ENCODE peak calls at places on chromosome 2, in five cellular contexts. Q is HepG2, J is K562, A is Panc1, E is HCT116. G is an unnamed sample.
A peak's percentile ranks its signal among the peaks of the same experiment; 100 is the strongest.

GRCh38 chr2:217975626-217976025 is 27.2 kb downstream of the TNS1 start:
- ATAC-seq in Q (no peak), J (no peak), A (no peak), E (no peak), G (no peak)

GRCh38 chr2:135299656-135300244 is 231.3 kb downstream of the ZRANB3 start:
- ATAC-seq in Q (no peak), J (no peak), A (no peak), E (no peak), G (no peak)

GRCh38 chr2:127220102-127220806 is at the start of gene CYP27C1:
- ATAC-seq in Q (peak; percentile 71), J (no peak), A (peak; percentile 26), E (no peak), G (peak; percentile 38)

GRCh38 chr2:196171946-196172345 is 568 bp upstream of the STK17B start:
- ATAC-seq in Q (no peak), J (no peak), A (no peak), E (peak; percentile 5), G (no peak)

GRCh38 chr2:105732096-105732495 is 12.6 kb upstream of the NCK2 start:
- ATAC-seq in Q (no peak), J (no peak), A (no peak), E (no peak), G (no peak)

GRCh38 chr2:141522048-141522447 is 608.8 kb downstream of the LRP1B start:
- ATAC-seq in Q (no peak), J (no peak), A (no peak), E (no peak), G (no peak)

GRCh38 chr2:181051861-181052522 is 71.6 kb downstream of the UBE2E3 start:
- ATAC-seq in Q (no peak), J (peak; percentile 24), A (no peak), E (no peak), G (no peak)

GRCh38 chr2:112869258-112869842 is 32.8 kb upstream of the IL1B start:
- ATAC-seq in Q (no peak), J (peak; percentile 96), A (no peak), E (peak; percentile 94), G (no peak)

GRCh38 chr2:171923206-171923605 is 945 bp downstream of the HAT1 start:
- ATAC-seq in Q (peak; percentile 67), J (peak; percentile 79), A (no peak), E (no peak), G (no peak)

GRCh38 chr2:131009713-131010475 is 83.4 kb downstream of the FAM168B start:
- ATAC-seq in Q (no peak), J (no peak), A (no peak), E (no peak), G (no peak)

GRCh38 chr2:19916385-19916784 is 14.6 kb upstream of the TTC32 start:
- ATAC-seq in Q (no peak), J (peak; percentile 89), A (no peak), E (no peak), G (no peak)

GRCh38 chr2:222982010-222982908 is 69.7 kb upstream of the KCNE4 start:
- ATAC-seq in Q (peak; percentile 97), J (peak; percentile 99), A (no peak), E (peak; percentile 67), G (peak; percentile 87)

GRCh38 chr2:15205562-15205961 is 355.6 kb downstream of the NBAS start:
- ATAC-seq in Q (no peak), J (peak; percentile 19), A (no peak), E (no peak), G (no peak)

GRCh38 chr2:65666156-65666725 is 233.8 kb upstream of the SPRED2 start:
- ATAC-seq in Q (no peak), J (no peak), A (no peak), E (peak; percentile 38), G (no peak)

GRCh38 chr2:54916637-54917036 is 133.6 kb downstream of the RTN4 start:
- ATAC-seq in Q (no peak), J (no peak), A (no peak), E (no peak), G (no peak)

GRCh38 chr2:3493610-3493997 is 25.7 kb downstream of the ADI1 start:
- ATAC-seq in Q (peak; percentile 87), J (peak; percentile 99), A (peak; percentile 45), E (peak; percentile 67), G (no peak)

GRCh38 chr2:81672923-81673322 is 1368.4 kb upstream of the LRRTM1 start:
- ATAC-seq in Q (no peak), J (no peak), A (no peak), E (no peak), G (no peak)

GRCh38 chr2:223930002-223930976 is 14.8 kb downstream of the WDFY1 start:
- ATAC-seq in Q (peak; percentile 96), J (peak; percentile 94), A (peak; percentile 57), E (no peak), G (peak; percentile 70)

GRCh38 chr2:170237572-170238120 is 59.7 kb downstream of the MYO3B start:
- ATAC-seq in Q (no peak), J (no peak), A (no peak), E (no peak), G (no peak)

GRCh38 chr2:101722878-101723277 is 25.4 kb downstream of the MAP4K4 start:
- ATAC-seq in Q (no peak), J (no peak), A (no peak), E (no peak), G (no peak)

GRCh38 chr2:106982350-106982749 is 96.4 kb upstream of the ST6GAL2 start:
- ATAC-seq in Q (no peak), J (no peak), A (no peak), E (no peak), G (no peak)

GRCh38 chr2:226649201-226649600 is 150.4 kb downstream of the IRS1 start:
- ATAC-seq in Q (no peak), J (no peak), A (no peak), E (no peak), G (no peak)
- TF ChIP-seq POLR2AphosphoS5 in Q (no peak), J (no peak), A (no peak), E (no peak), G (no peak)

GRCh38 chr2:176781570-176782217 is 430.9 kb upstream of the HNRNPA3 start:
- ATAC-seq in Q (no peak), J (no peak), A (no peak), E (no peak), G (no peak)
- TF ChIP-seq POLR2AphosphoS5 in Q (no peak), J (no peak), A (no peak), E (no peak), G (no peak)

GRCh38 chr2:238596571-238597551 is 170.1 kb downstream of the ASB1 start:
- ATAC-seq in Q (peak; percentile 48), J (no peak), A (peak; percentile 85), E (peak; percentile 91), G (peak; percentile 81)
- TF ChIP-seq POLR2AphosphoS5 in Q (no peak), J (no peak), A (peak; percentile 63), E (peak; percentile 63), G (peak; percentile 98)

GRCh38 chr2:156537147-156537546 is 101.0 kb downstream of the GPD2 start:
- ATAC-seq in Q (no peak), J (no peak), A (no peak), E (no peak), G (peak; percentile 47)
- TF ChIP-seq POLR2AphosphoS5 in Q (no peak), J (no peak), A (no peak), E (no peak), G (no peak)

DNA sequence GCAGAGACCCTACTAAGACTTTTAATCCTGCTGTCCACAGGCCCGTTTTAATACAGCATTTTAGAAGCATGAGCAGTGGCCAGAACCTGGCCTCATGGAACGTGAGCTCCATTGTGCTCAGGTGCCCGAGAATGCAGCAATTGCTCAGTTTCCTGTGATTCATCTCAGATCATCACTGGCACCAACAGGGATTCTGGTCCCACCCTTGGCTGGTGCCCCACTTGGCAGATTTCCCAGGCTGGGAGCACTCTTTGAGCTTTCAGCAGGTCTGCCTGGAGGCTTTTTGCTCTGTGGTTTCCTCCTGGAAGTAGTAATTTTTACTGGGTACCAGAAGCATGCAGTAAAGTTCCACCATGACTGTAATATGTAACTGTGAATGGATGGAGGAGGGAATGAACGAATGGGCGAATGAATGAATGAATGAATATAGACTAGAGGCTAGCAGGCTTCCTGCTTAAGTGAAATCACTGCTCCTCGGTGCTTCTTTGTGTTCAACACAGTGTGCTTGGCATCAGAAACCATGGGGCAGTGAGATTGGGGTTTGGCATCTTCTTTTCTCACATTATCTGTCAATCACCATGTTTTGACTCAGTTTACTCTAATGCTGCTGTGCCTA is 312.9 kb downstream of the PRKCE start:
- ATAC-seq in Q (no peak), J (no peak), A (peak; percentile 84), E (peak; percentile 79), G (peak; percentile 73)
- TF ChIP-seq POLR2AphosphoS5 in Q (no peak), J (no peak), A (peak; percentile 70), E (peak; percentile 87), G (peak; percentile 85)

G was measured in gastroesophageal sphincter.